ENCODE peak calls at places on chromosomes 1 and 21, in six cellular contexts. Y is GM12878, X is fibroblast of mammary gland, J is ovary, S is glutamatergic neuron, G is astrocyte. Z is an unnamed sample.

GRCh38 chr1:211158866-211159265 is 24.9 kb upstream of the KCNH1 start:
- DNase-seq in Y (no peak), X (no peak), J (no peak), S (no peak), G (no peak), Z (no peak)

GRCh38 chr1:185311589-185312225 is 5.3 kb downstream of the IVNS1ABP start:
- DNase-seq in Y (no peak), X (no peak), J (no peak), S (no peak), G (no peak), Z (no peak)

GRCh38 chr1:116375884-116376733 is 3.1 kb downstream of the ATP1A1 start:
- DNase-seq in Y (no peak), X (peak), J (peak), S (no peak), G (peak), Z (no peak)

GRCh38 chr1:170146861-170147260 is 1.1 kb downstream of the NTMT2 start:
- DNase-seq in Y (no peak), X (no peak), J (no peak), S (no peak), G (peak), Z (no peak)

GRCh38 chr1:116474921-116475849 is 95.6 kb downstream of the CD58 start:
- DNase-seq in Y (no peak), X (no peak), J (no peak), S (no peak), G (no peak), Z (no peak)

GRCh38 chr1:7478797-7479499 is 292.1 kb upstream of the VAMP3 start:
- DNase-seq in Y (no peak), X (peak), J (peak), S (no peak), G (peak), Z (no peak)

GRCh38 chr1:93304716-93305138 is 41.0 kb upstream of the DR1 start:
- DNase-seq in Y (peak), X (peak), J (peak), S (peak), G (peak), Z (peak)

GRCh38 chr1:210882414-210883221 is 251.3 kb downstream of the KCNH1 start:
- DNase-seq in Y (no peak), X (no peak), J (no peak), S (no peak), G (peak), Z (no peak)

GRCh38 chr1:94947453-94947852 is 20.5 kb upstream of the CNN3 start:
- DNase-seq in Y (no peak), X (peak), J (no peak), S (no peak), G (peak), Z (no peak)

GRCh38 chr1:59560807-59561450 is 253.8 kb upstream of the HOOK1 start:
- DNase-seq in Y (no peak), X (no peak), J (no peak), S (no peak), G (no peak), Z (no peak)

GRCh38 chr1:168135116-168135981 is 1.4 kb downstream of the GPR161 start:
- DNase-seq in Y (no peak), X (no peak), J (no peak), S (peak), G (no peak), Z (no peak)

GRCh38 chr1:183097438-183098051 is 74.3 kb downstream of the LAMC1 start:
- DNase-seq in Y (no peak), X (peak), J (no peak), S (no peak), G (peak), Z (no peak)

GRCh38 chr1:217274927-217275616 is 355.8 kb downstream of the GPATCH2 start:
- DNase-seq in Y (no peak), X (peak), J (no peak), S (no peak), G (peak), Z (no peak)

GRCh38 chr1:101237229-101237837 is 514 bp downstream of the S1PR1 start:
- DNase-seq in Y (peak), X (peak), J (no peak), S (no peak), G (peak), Z (no peak)
- TF ChIP-seq CTCF in Y (no peak), X (no peak), J (no peak), S (no peak), G (peak), Z (no peak)

DNA sequence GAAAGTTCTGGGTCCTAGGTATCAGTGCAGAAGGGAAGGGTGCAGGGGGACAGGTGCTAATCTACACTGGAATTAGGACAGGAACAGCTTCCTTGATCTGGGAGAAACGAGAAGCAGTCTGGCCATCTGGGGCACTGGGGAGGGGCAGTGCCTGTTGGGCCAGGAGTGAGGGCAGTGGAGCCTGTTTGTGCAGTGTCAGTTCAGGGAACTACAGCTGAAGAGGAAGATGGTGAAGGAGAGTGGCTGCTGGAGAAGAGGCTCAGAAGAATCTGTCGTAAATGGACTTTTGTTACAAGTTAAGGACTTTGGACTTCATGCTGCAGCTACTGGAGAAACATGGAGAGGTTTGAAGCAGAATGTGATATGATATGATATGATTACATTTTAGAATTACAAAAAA is 3.1 kb upstream of the TNFSF4 start:
- DNase-seq in Y (no peak), X (no peak), J (no peak), S (no peak), G (no peak), Z (no peak)
- TF ChIP-seq CTCF in Y (no peak), X (no peak), J (no peak), S (no peak), G (no peak), Z (no peak)

GRCh38 chr1:107622975-107623374 is 342.0 kb downstream of the VAV3 start:
- DNase-seq in Y (no peak), X (peak), J (no peak), S (no peak), G (peak), Z (no peak)

GRCh38 chr1:107622540-107622939 is 342.4 kb downstream of the VAV3 start:
- DNase-seq in Y (no peak), X (no peak), J (no peak), S (no peak), G (no peak), Z (no peak)

GRCh38 chr1:107625405-107626029 is 339.5 kb downstream of the VAV3 start:
- DNase-seq in Y (no peak), X (no peak), J (no peak), S (no peak), G (no peak), Z (no peak)

GRCh38 chr1:107623431-107623830 is 341.5 kb downstream of the VAV3 start:
- DNase-seq in Y (no peak), X (no peak), J (no peak), S (no peak), G (no peak), Z (no peak)

DNA sequence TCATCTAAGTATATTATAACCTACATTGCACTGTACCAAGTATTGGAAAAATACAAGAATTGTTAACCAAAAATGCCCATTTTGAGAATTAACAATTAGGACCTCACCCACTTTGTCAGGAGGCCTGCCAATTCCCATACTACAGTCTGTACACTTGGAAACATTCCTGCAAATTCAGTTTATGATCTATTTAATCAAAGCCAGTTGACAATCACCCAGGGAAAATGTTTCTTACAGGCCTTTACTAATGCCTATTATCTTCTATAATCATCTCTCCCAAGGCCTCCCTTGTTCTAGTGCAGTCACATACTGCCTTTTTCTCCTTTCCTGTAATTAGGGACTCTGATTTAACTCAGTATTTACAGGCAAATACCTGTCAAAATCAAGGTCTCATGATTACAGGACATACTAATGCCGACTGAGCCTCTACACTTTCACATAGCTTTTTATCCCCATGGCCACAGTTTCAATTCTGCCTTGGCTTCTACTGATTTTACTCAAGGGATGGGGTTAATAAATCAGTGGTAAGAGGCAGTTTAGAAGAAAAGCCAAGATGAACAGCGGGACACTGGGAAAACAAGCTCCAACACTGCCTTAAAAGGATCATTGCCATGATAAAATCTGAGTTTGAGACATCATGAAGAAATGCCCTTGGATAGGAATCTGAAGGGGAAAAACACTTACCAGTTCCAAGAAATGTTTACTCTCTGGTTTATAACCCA is 338.7 kb downstream of the VAV3 start:
- DNase-seq in Y (peak), X (no peak), J (no peak), S (no peak), G (peak), Z (no peak)
- TF ChIP-seq CTCF in Y (no peak), X (no peak), J (no peak), S (no peak), G (no peak), Z (no peak)

GRCh38 chr1:51818487-51818886 is 60.0 kb downstream of the NRDC start:
- DNase-seq in Y (no peak), X (no peak), J (no peak), S (no peak), G (no peak), Z (no peak)

GRCh38 chr1:51819810-51820209 is 58.7 kb downstream of the NRDC start:
- DNase-seq in Y (no peak), X (no peak), J (no peak), S (no peak), G (no peak), Z (no peak)

DNA sequence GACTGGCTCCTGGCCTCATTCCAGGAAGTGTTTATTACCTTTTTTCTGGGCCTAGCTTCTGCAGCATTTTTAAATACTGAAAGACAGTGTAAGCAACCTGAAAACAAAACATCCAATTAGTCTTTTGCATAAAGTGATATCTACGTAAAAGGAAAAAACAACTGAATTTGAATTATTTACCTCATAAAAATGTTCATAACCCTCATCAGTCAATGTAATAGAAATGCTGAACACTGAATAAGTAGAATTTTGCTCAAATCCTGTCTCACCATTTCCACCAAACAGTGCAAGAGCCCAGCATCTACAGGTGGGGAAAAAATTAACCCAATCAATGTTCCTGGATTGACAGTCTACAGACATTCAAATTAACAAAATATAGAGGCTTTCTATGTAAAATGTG is 64.0 kb downstream of the NRDC start:
- DNase-seq in Y (no peak), X (no peak), J (no peak), S (no peak), G (no peak), Z (no peak)
- TF ChIP-seq CTCF in Y (no peak), X (no peak), J (no peak), S (no peak), G (no peak), Z (no peak)

GRCh38 chr1:29236993-29237905 is 927 bp downstream of the PTPRU start:
- DNase-seq in Y (no peak), X (no peak), J (peak), S (peak), G (peak), Z (peak)
- TF ChIP-seq CTCF in Y (no peak), X (no peak), J (no peak), S (no peak), G (no peak), Z (no peak)

GRCh38 chr1:30103708-30104107 is 619.7 kb downstream of the MATN1 start:
- DNase-seq in Y (no peak), X (no peak), J (no peak), S (no peak), G (no peak), Z (no peak)

GRCh38 chr1:30109853-30110252 is 613.5 kb downstream of the MATN1 start:
- DNase-seq in Y (no peak), X (peak), J (peak), S (no peak), G (peak), Z (no peak)

GRCh38 chr1:30104551-30104950 is 618.8 kb downstream of the MATN1 start:
- DNase-seq in Y (no peak), X (no peak), J (no peak), S (no peak), G (no peak), Z (no peak)

GRCh38 chr1:30102605-30103004 is 620.8 kb downstream of the MATN1 start:
- DNase-seq in Y (no peak), X (no peak), J (no peak), S (no peak), G (no peak), Z (no peak)

GRCh38 chr1:30106125-30106524 is 617.3 kb downstream of the MATN1 start:
- DNase-seq in Y (no peak), X (peak), J (no peak), S (peak), G (no peak), Z (peak)
- TF ChIP-seq CTCF in Y (peak), X (peak), J (no peak), S (peak), G (peak), Z (peak)

DNA sequence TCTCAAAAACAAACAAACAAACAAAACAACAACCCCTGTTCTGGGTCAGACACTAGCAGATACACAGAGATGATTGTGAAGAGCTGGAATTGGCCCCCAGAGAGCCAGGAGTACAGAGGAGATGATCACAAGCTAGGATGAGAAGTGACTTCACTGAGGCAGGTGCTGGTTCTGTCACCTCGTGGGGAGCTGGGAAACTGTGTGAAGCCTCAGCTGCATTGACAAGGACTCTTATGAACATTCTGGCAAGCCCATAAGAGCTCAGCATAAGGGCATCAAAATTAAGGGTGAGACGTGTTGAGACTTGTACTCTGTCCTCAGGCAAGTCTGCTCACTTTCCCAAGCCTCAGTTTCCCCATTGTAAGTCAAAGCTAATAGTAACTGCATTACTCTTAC is 14.7 kb upstream of the PTP4A2 start:
- DNase-seq in Y (no peak), X (no peak), J (no peak), S (no peak), G (no peak), Z (no peak)
- TF ChIP-seq CTCF in Y (no peak), X (no peak), J (no peak), S (no peak), G (no peak), Z (no peak)

GRCh38 chr21:31754561-31754960 is 22.6 kb upstream of the SCAF4 start:
- DNase-seq in Y (no peak), X (no peak), J (no peak), S (no peak), G (no peak), Z (no peak)

GRCh38 chr21:31756787-31757186 is 24.9 kb upstream of the SCAF4 start:
- DNase-seq in Y (no peak), X (no peak), J (no peak), S (no peak), G (no peak), Z (no peak)

GRCh38 chr21:31752967-31753366 is 21.0 kb upstream of the SCAF4 start:
- DNase-seq in Y (no peak), X (peak), J (no peak), S (no peak), G (no peak), Z (no peak)

GRCh38 chr21:31753949-31754348 is 22.0 kb upstream of the SCAF4 start:
- DNase-seq in Y (no peak), X (no peak), J (no peak), S (no peak), G (no peak), Z (no peak)

GRCh38 chr21:31755027-31755426 is 23.1 kb upstream of the SCAF4 start:
- DNase-seq in Y (no peak), X (no peak), J (no peak), S (no peak), G (no peak), Z (no peak)
- TF ChIP-seq CTCF in Y (no peak), X (no peak), J (no peak), S (no peak), G (no peak), Z (no peak)

Z was measured in endothelial cell.